ENCODE peak calls at places on chromosomes 13 and 19, in ten cellular contexts. O, L, R, M, W, N, V, U, A and G are unnamed samples.

GRCh38 chr19:49875177-49875576 is 2.0 kb downstream of the AKT1S1 start:
- DNase-seq in O (no peak), M (no peak), W (no peak), U (no peak), N (no peak), R (no peak), V (no peak), L (no peak), A (no peak), G (no peak)

GRCh38 chr13:25906211-25906661 is 145.6 kb downstream of the SHISA2 start:
- DNase-seq in A (no peak), U (no peak), V (no peak), N (no peak), R (no peak), W (no peak), M (no peak), L (no peak), O (no peak), G (no peak)

GRCh38 chr13:109402976-109403375 is 383.4 kb downstream of the IRS2 start:
- DNase-seq in A (no peak), W (no peak), R (no peak), M (no peak), N (no peak), V (no peak), L (no peak), O (no peak), U (no peak), G (no peak)

GRCh38 chr13:44229371-44230030 is 144.1 kb upstream of the SERP2 start:
- DNase-seq in O (no peak), V (no peak), M (no peak), U (no peak), W (no peak), R (no peak), N (no peak), L (no peak), A (no peak), G (no peak)

GRCh38 chr13:71758823-71759222 is 108.2 kb downstream of the DACH1 start:
- DNase-seq in N (no peak), A (no peak), R (no peak), L (no peak), M (peak), V (no peak), U (no peak), W (peak), O (no peak), G (peak)

GRCh38 chr13:44504146-44504545 is 72.0 kb downstream of the TSC22D1 start:
- DNase-seq in M (no peak), L (no peak), O (no peak), N (no peak), R (no peak), W (no peak), A (no peak), V (no peak), U (no peak), G (no peak)

GRCh38 chr19:46994141-46994686 is 25.4 kb upstream of the NPAS1 start:
- DNase-seq in O (no peak), L (no peak), M (no peak), R (no peak), W (no peak), N (no peak), A (no peak), V (no peak), U (no peak), G (no peak)

GRCh38 chr19:16920816-16921529 is 32.2 kb downstream of the F2RL3 start:
- DNase-seq in V (no peak), R (no peak), L (no peak), M (no peak), W (peak), U (no peak), N (peak), A (no peak), O (peak), G (peak)

GRCh38 chr13:50589651-50590054 is 253.8 kb downstream of the DLEU7 start:
- DNase-seq in O (peak), V (no peak), R (no peak), N (peak), A (no peak), L (no peak), M (no peak), U (no peak), W (peak), G (no peak)

GRCh38 chr13:38849316-38849715 is 141.3 kb downstream of the STOML3 start:
- DNase-seq in O (no peak), A (no peak), N (no peak), V (no peak), L (no peak), R (no peak), U (no peak), W (no peak), M (no peak), G (no peak)